ENCODE peak calls at places on chromosomes 7 and 10, in nine cellular contexts. B is kidney glomerular epithelial cell; V is right atrium auricular region; T is activated effector memory CD4-positive, alpha-beta T cell treated with anti-CD3 and anti-CD28 coated beads, Interleukin-2, amount 50 U/mL, for 16 hours; S is stimulated activated CD8-positive, alpha-beta memory T cell treated with anti-CD3 and anti-CD28 coated beads, Interleukin-7, amount 100 ng/mL, for 1 hour; Z is HS-27A; D is stimulated activated CD4-positive, alpha-beta T cell treated with anti-CD3 and anti-CD28 coated beads, TNF-alpha, amount 100 ng/mL, for 4 hours; A is mucosa of descending colon; X is HuH-7.5. K is an unnamed sample.

GRCh38 chr10:85919358-85920022 is 447.1 kb downstream of the GRID1 start:
- DNase-seq in B (no peak), V (no peak), T (no peak), S (no peak), Z (no peak), D (no peak), A (no peak), X (no peak), K (no peak)

GRCh38 chr7:122528879-122529481 is 169.9 kb downstream of the RNF133 start:
- DNase-seq in B (peak; percentile 27), V (no peak), T (no peak), S (no peak), Z (peak; percentile 2), D (no peak), A (no peak), X (no peak), K (no peak)

GRCh38 chr10:77513783-77514331 is 123.8 kb downstream of the KCNMA1 start:
- DNase-seq in B (peak; percentile 89), V (no peak), T (no peak), S (no peak), Z (no peak), D (no peak), A (peak; percentile 53), X (no peak), K (no peak)

GRCh38 chr7:139855498-139856270 is 26.6 kb downstream of the TBXAS1 start:
- DNase-seq in B (no peak), V (no peak), T (no peak), S (no peak), Z (no peak), D (no peak), A (no peak), X (no peak), K (no peak)

GRCh38 chr7:75915416-75916156 is 631 bp downstream of the POR start:
- DNase-seq in B (peak; percentile 23), V (no peak), T (peak; percentile 70), S (no peak), Z (no peak), D (no peak), A (peak; percentile 50), X (no peak), K (no peak)

GRCh38 chr10:29005988-29006387 is 282.9 kb upstream of the LYZL1 start:
- DNase-seq in B (no peak), V (no peak), T (no peak), S (no peak), Z (no peak), D (no peak), A (no peak), X (no peak), K (no peak)

GRCh38 chr7:100476108-100476780 is 2.8 kb downstream of the TSC22D4 start:
- DNase-seq in B (no peak), V (no peak), T (no peak), S (no peak), Z (no peak), D (no peak), A (no peak), X (no peak), K (no peak)

GRCh38 chr10:44752451-44753441 is 158.4 kb upstream of the TMEM72 start:
- DNase-seq in B (peak; percentile 98), V (no peak), T (no peak), S (no peak), Z (peak; percentile 60), D (no peak), A (no peak), X (no peak), K (no peak)

GRCh38 chr7:50647286-50647980 is 82.2 kb upstream of the DDC start:
- DNase-seq in B (no peak), V (peak; percentile 36), T (no peak), S (no peak), Z (no peak), D (no peak), A (no peak), X (no peak), K (no peak)

GRCh38 chr10:90960355-90960814 is 39.5 kb upstream of the ANKRD1 start:
- DNase-seq in B (peak; percentile 54), V (no peak), T (no peak), S (no peak), Z (peak; percentile 68), D (no peak), A (no peak), X (no peak), K (no peak)

GRCh38 chr7:5450549-5451327 is 27.1 kb upstream of the TNRC18 start:
- DNase-seq in B (no peak), V (no peak), T (peak; percentile 73), S (no peak), Z (no peak), D (no peak), A (peak; percentile 72), X (peak; percentile 55), K (no peak)

GRCh38 chr10:127986543-127987466 is 79.9 kb downstream of the PTPRE start:
- DNase-seq in B (no peak), V (no peak), T (no peak), S (no peak), Z (no peak), D (no peak), A (no peak), X (no peak), K (no peak)

GRCh38 chr10:70913546-70914240 is 25.3 kb upstream of the PCBD1 start:
- DNase-seq in B (no peak), V (no peak), T (no peak), S (no peak), Z (no peak), D (no peak), A (no peak), X (no peak), K (no peak)

GRCh38 chr7:30163231-30163894 is 28.6 kb downstream of the MTURN start:
- DNase-seq in B (no peak), V (no peak), T (no peak), S (no peak), Z (no peak), D (no peak), A (no peak), X (no peak), K (no peak)

GRCh38 chr7:116736927-116737715 is 65.1 kb downstream of the MET start:
- DNase-seq in B (peak; percentile 54), V (no peak), T (no peak), S (no peak), Z (no peak), D (no peak), A (no peak), X (no peak), K (no peak)

GRCh38 chr7:152675761-152676636 is at the start of gene XRCC2:
- DNase-seq in B (peak; percentile 89), V (peak; percentile 87), T (peak; percentile 98), S (peak; percentile 92), Z (peak; percentile 43), D (peak; percentile 97), A (peak; percentile 96), X (peak; percentile 93), K (peak; percentile 93)

GRCh38 chr10:541750-542371 is 147.6 kb downstream of the DIP2C start:
- DNase-seq in B (no peak), V (no peak), T (peak; percentile 62), S (no peak), Z (no peak), D (no peak), A (no peak), X (no peak), K (no peak)

GRCh38 chr10:79058899-79059771 is 9.6 kb upstream of the ZMIZ1 start:
- DNase-seq in B (no peak), V (no peak), T (peak; percentile 22), S (no peak), Z (no peak), D (no peak), A (peak; percentile 82), X (peak; percentile 71), K (no peak)

GRCh38 chr10:128035557-128035973 is 90.7 kb downstream of the MKI67 start:
- DNase-seq in B (no peak), V (peak; percentile 68), T (peak; percentile 85), S (peak; percentile 20), Z (no peak), D (peak; percentile 40), A (peak; percentile 71), X (peak; percentile 55), K (no peak)

GRCh38 chr7:151125459-151125834 is 39.2 kb downstream of the AGAP3 start:
- DNase-seq in B (no peak), V (no peak), T (no peak), S (no peak), Z (no peak), D (no peak), A (peak; percentile 80), X (no peak), K (no peak)

GRCh38 chr10:71077796-71078453 is 134.4 kb upstream of the UNC5B start:
- DNase-seq in B (no peak), V (peak; percentile 32), T (peak; percentile 30), S (no peak), Z (no peak), D (no peak), A (no peak), X (no peak), K (no peak)

GRCh38 chr7:87876759-87877234 is 504 bp downstream of the DBF4 start:
- DNase-seq in B (peak; percentile 77), V (peak; percentile 75), T (peak; percentile 81), S (peak; percentile 4), Z (no peak), D (peak; percentile 24), A (peak; percentile 79), X (peak; percentile 24), K (peak; percentile 20)

GRCh38 chr7:113548561-113548960 is 370.2 kb downstream of the PPP1R3A start:
- DNase-seq in B (no peak), V (no peak), T (no peak), S (no peak), Z (no peak), D (no peak), A (no peak), X (no peak), K (no peak)

GRCh38 chr7:55250313-55250712 is 114.8 kb upstream of the LANCL2 start:
- DNase-seq in B (peak; percentile 4), V (peak; percentile 54), T (no peak), S (no peak), Z (no peak), D (no peak), A (peak; percentile 60), X (peak; percentile 81), K (no peak)

GRCh38 chr7:73838642-73839041 is 3.7 kb downstream of the METTL27 start:
- DNase-seq in B (no peak), V (no peak), T (no peak), S (no peak), Z (no peak), D (no peak), A (no peak), X (no peak), K (no peak)

GRCh38 chr7:4045450-4045849 is 636.6 kb upstream of the FOXK1 start:
- DNase-seq in B (no peak), V (peak; percentile 44), T (no peak), S (no peak), Z (no peak), D (no peak), A (no peak), X (no peak), K (no peak)

GRCh38 chr7:131602304-131602993 is 46.0 kb upstream of the PODXL start:
- DNase-seq in B (no peak), V (no peak), T (no peak), S (no peak), Z (no peak), D (no peak), A (no peak), X (no peak), K (no peak)

GRCh38 chr10:17768506-17768905 is 16.5 kb downstream of the TMEM236 start:
- DNase-seq in B (no peak), V (no peak), T (no peak), S (no peak), Z (no peak), D (no peak), A (no peak), X (no peak), K (no peak)

GRCh38 chr10:106573106-106573505 is 591.4 kb downstream of the SORCS1 start:
- DNase-seq in B (no peak), V (no peak), T (no peak), S (no peak), Z (peak; percentile 75), D (no peak), A (no peak), X (no peak), K (no peak)

GRCh38 chr7:67913604-67914003 is 917.0 kb downstream of the TYW1 start:
- DNase-seq in B (peak; percentile 19), V (no peak), T (no peak), S (no peak), Z (no peak), D (no peak), A (no peak), X (no peak), K (no peak)